ENCODE peak calls at places on chromosomes 13 and 19, in ten cellular contexts. S, O, F, L, Q, A, Z, X, Y and H are unnamed samples.

GRCh38 chr19:28549680-28550277 is 663.2 kb downstream of the UQCRFS1 start:
- DNase-seq in L (no peak), F (no peak), S (no peak), O (no peak), Q (no peak), A (no peak), Z (no peak), X (no peak), Y (no peak), H (no peak)

GRCh38 chr13:51832471-51833152 is 12.4 kb downstream of the TMEM272 start:
- DNase-seq in S (no peak), Z (peak), Q (no peak), F (no peak), O (no peak), X (peak), Y (no peak), L (no peak), A (no peak), H (peak)

GRCh38 chr13:91647361-91647970 is 249.0 kb downstream of the GPC5 start:
- DNase-seq in S (peak), X (peak), Z (peak), F (no peak), L (no peak), Q (no peak), A (no peak), Y (no peak), O (no peak), H (peak)

GRCh38 chr19:575527-576506 is 3.4 kb downstream of the BSG start:
- DNase-seq in Q (no peak), Z (no peak), O (no peak), X (no peak), Y (no peak), A (peak), S (peak), L (no peak), F (no peak), H (peak)

GRCh38 chr19:51461723-51462161 is 3.5 kb upstream of the SIGLEC8 start:
- DNase-seq in Q (no peak), Y (no peak), O (no peak), F (no peak), X (no peak), L (no peak), Z (no peak), S (no peak), A (no peak), H (no peak)

GRCh38 chr19:33064778-33065550 is at the start of gene RHPN2:
- DNase-seq in S (peak), Z (peak), Y (no peak), L (no peak), X (peak), O (peak), F (no peak), A (peak), Q (no peak), H (peak)

GRCh38 chr19:35937345-35938281 is 1.4 kb downstream of the LRFN3 start:
- DNase-seq in Y (no peak), X (no peak), Q (no peak), O (no peak), Z (peak), F (no peak), L (no peak), A (no peak), S (no peak), H (no peak)

GRCh38 chr19:31185261-31185660 is 164.0 kb downstream of the TSHZ3 start:
- DNase-seq in A (no peak), F (no peak), Q (no peak), Z (no peak), X (no peak), Y (no peak), S (no peak), O (no peak), L (no peak), H (peak)

GRCh38 chr19:38277969-38278680 is 13.8 kb downstream of the SPINT2 start:
- DNase-seq in Y (no peak), F (no peak), S (peak), Q (no peak), L (no peak), O (no peak), Z (peak), X (no peak), A (no peak), H (peak)

GRCh38 chr13:99812611-99813010 is 159.0 kb downstream of the ZIC5 start:
- DNase-seq in S (no peak), Y (peak), X (no peak), L (peak), Z (peak), O (no peak), F (no peak), Q (no peak), A (no peak), H (no peak)

GRCh38 chr19:40442328-40443130 is 1.6 kb downstream of the SERTAD3 start:
- DNase-seq in A (no peak), Q (no peak), X (peak), O (no peak), L (no peak), Z (no peak), F (no peak), Y (no peak), S (no peak), H (no peak)

GRCh38 chr19:43820098-43820860 is 6.8 kb upstream of the ZNF283 start:
- DNase-seq in O (peak), Z (no peak), X (no peak), L (no peak), Q (peak), Y (peak), A (peak), S (peak), F (no peak), H (peak)

GRCh38 chr19:54837542-54837941 is 12.7 kb upstream of the KIR3DL2 start:
- DNase-seq in S (no peak), X (no peak), L (no peak), Q (no peak), Y (no peak), A (no peak), F (no peak), O (no peak), Z (no peak), H (no peak)

GRCh38 chr19:45693168-45693788 is 812 bp downstream of the QPCTL start:
- DNase-seq in Z (peak), Y (peak), S (peak), L (no peak), A (peak), O (peak), X (peak), F (no peak), Q (no peak), H (peak)

GRCh38 chr13:29688193-29688592 is 92.7 kb upstream of the SLC7A1 start:
- DNase-seq in F (no peak), A (no peak), X (no peak), O (no peak), Y (no peak), S (no peak), L (no peak), Z (no peak), Q (no peak), H (no peak)

GRCh38 chr13:30551194-30551593 is 66.5 kb upstream of the USPL1 start:
- DNase-seq in L (no peak), F (peak), S (no peak), X (peak), Z (peak), Y (no peak), O (no peak), Q (no peak), A (no peak), H (peak)

GRCh38 chr13:48400820-48401219 is 12.1 kb downstream of the LPAR6 start:
- DNase-seq in X (peak), S (no peak), L (peak), Y (peak), Z (no peak), O (no peak), F (no peak), A (no peak), Q (no peak), H (peak)

GRCh38 chr13:54210397-54211050 is 1181.9 kb downstream of the OLFM4 start:
- DNase-seq in Y (no peak), X (no peak), F (no peak), L (no peak), Z (peak), Q (no peak), O (no peak), A (no peak), S (no peak), H (no peak)

GRCh38 chr19:19997656-19998268 is 41.5 kb downstream of the ZNF682 start:
- DNase-seq in F (no peak), Y (no peak), Z (peak), S (peak), A (no peak), Q (no peak), X (peak), O (no peak), L (no peak), H (peak)

GRCh38 chr13:51639171-51639570 is 54.9 kb downstream of the WDFY2 start:
- DNase-seq in O (no peak), Q (no peak), A (no peak), Z (no peak), X (no peak), F (no peak), S (no peak), L (no peak), Y (no peak), H (no peak)

GRCh38 chr13:51806571-51806970 is 2.6 kb upstream of the DHRS12 start:
- DNase-seq in Z (peak), F (no peak), Y (peak), L (no peak), O (no peak), X (peak), S (no peak), Q (no peak), A (no peak), H (peak)

GRCh38 chr13:40438999-40439797 is 227.2 kb downstream of the FOXO1 start:
- DNase-seq in Y (peak), F (no peak), O (no peak), Z (no peak), A (no peak), X (no peak), L (no peak), Q (no peak), S (no peak), H (peak)

GRCh38 chr19:7679017-7679720 is 1.5 kb upstream of the TRAPPC5 start:
- DNase-seq in X (peak), L (no peak), Q (no peak), S (no peak), Z (no peak), A (peak), Y (no peak), O (no peak), F (no peak), H (no peak)

GRCh38 chr13:79867248-79867647 is 386.3 kb downstream of the NDFIP2 start:
- DNase-seq in X (no peak), Q (no peak), L (peak), O (no peak), S (no peak), Z (no peak), Y (peak), F (no peak), A (no peak), H (peak)

GRCh38 chr19:989381-990081 is 5.4 kb downstream of the WDR18 start:
- DNase-seq in A (no peak), L (no peak), Y (no peak), F (no peak), X (no peak), O (no peak), Q (no peak), S (no peak), Z (no peak), H (no peak)

GRCh38 chr19:13079542-13079986 is 23.1 kb downstream of the LYL1 start:
- DNase-seq in Z (no peak), X (no peak), S (peak), Q (no peak), A (peak), F (no peak), L (no peak), Y (no peak), O (peak), H (peak)

GRCh38 chr13:73417012-73417615 is 358.3 kb downstream of the KLF5 start:
- DNase-seq in L (no peak), S (no peak), A (no peak), O (no peak), Q (no peak), X (peak), Y (no peak), F (no peak), Z (peak), H (peak)

GRCh38 chr13:102580552-102581169 is 16.1 kb upstream of the TPP2 start:
- DNase-seq in A (no peak), L (no peak), Q (peak), Y (peak), X (peak), F (peak), O (no peak), S (no peak), Z (peak), H (peak)

GRCh38 chr13:47656651-47657050 is 344.4 kb downstream of the SUCLA2 start:
- DNase-seq in F (no peak), Z (no peak), X (no peak), S (no peak), A (no peak), L (no peak), O (no peak), Q (no peak), Y (no peak), H (no peak)

GRCh38 chr13:31101511-31102170 is 60.1 kb downstream of the HSPH1 start:
- DNase-seq in S (peak), L (no peak), X (no peak), Z (no peak), O (no peak), F (no peak), A (no peak), Y (no peak), Q (no peak), H (no peak)

GRCh38 chr19:632228-633067 is 889 bp downstream of the POLRMT start:
- DNase-seq in Y (peak), S (no peak), F (no peak), X (peak), A (no peak), Z (peak), L (no peak), O (peak), Q (no peak), H (peak)

GRCh38 chr13:94233401-94233800 is 246.1 kb downstream of the DCT start:
- DNase-seq in L (peak), Y (peak), A (no peak), Z (no peak), Q (peak), X (no peak), O (no peak), S (no peak), F (no peak), H (peak)

GRCh38 chr13:79645569-79645968 is 164.6 kb downstream of the NDFIP2 start:
- DNase-seq in O (no peak), Q (no peak), A (no peak), F (no peak), S (no peak), Y (no peak), X (no peak), L (no peak), Z (no peak), H (no peak)

GRCh38 chr13:20389696-20390525 is 135.7 kb downstream of the CRYL1 start:
- DNase-seq in L (no peak), F (no peak), Z (peak), Y (no peak), S (no peak), Q (no peak), O (no peak), A (no peak), X (no peak), H (no peak)

GRCh38 chr19:6712231-6712630 is 8.2 kb downstream of the C3 start:
- DNase-seq in Q (no peak), X (no peak), A (peak), O (no peak), L (no peak), Z (no peak), Y (no peak), S (no peak), F (no peak), H (no peak)

DNA sequence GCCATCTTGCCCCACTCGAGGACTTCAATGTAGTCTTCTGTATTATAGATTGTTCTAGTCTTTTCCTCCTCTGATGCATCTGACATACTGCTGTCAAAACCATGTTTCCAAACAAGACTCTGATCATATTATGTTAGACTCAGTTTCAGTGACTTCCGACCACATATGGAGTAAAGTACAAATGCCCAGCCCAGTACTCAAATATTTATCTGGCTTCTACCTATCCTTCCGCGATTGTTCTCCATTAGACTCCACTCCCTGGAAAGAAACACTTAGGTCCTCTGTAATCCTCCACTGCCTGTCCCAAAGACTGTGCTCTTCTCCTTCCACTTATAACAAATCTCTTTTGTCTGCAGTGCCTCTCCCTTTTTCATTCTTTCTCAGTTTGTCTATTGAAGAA is 439.5 kb downstream of the EFNB2 start:
- DNase-seq in A (no peak), Q (no peak), L (no peak), S (no peak), Z (no peak), Y (no peak), O (no peak), F (no peak), X (no peak), H (no peak)
- H3K4me3 ChIP-seq in A (no peak), Q (no peak), L (no peak), S (no peak), Z (no peak), Y (no peak), O (no peak), F (no peak), X (no peak), H (no peak)

GRCh38 chr19:37227996-37228395 is 10.0 kb downstream of the ZNF383 start:
- DNase-seq in Y (no peak), S (no peak), F (peak), Z (peak), A (no peak), X (no peak), Q (no peak), L (no peak), O (no peak), H (no peak)
- H3K4me3 ChIP-seq in Y (no peak), S (no peak), F (no peak), Z (no peak), A (no peak), X (no peak), Q (no peak), L (no peak), O (no peak), H (no peak)

GRCh38 chr13:49635599-49636433 is 7.5 kb downstream of the ARL11 start:
- DNase-seq in A (no peak), Q (peak), X (peak), L (no peak), F (no peak), S (no peak), Z (peak), O (no peak), Y (peak), H (peak)
- H3K4me3 ChIP-seq in A (peak), Q (peak), X (no peak), L (peak), F (no peak), S (peak), Z (no peak), O (peak), Y (peak), H (peak)

DNA sequence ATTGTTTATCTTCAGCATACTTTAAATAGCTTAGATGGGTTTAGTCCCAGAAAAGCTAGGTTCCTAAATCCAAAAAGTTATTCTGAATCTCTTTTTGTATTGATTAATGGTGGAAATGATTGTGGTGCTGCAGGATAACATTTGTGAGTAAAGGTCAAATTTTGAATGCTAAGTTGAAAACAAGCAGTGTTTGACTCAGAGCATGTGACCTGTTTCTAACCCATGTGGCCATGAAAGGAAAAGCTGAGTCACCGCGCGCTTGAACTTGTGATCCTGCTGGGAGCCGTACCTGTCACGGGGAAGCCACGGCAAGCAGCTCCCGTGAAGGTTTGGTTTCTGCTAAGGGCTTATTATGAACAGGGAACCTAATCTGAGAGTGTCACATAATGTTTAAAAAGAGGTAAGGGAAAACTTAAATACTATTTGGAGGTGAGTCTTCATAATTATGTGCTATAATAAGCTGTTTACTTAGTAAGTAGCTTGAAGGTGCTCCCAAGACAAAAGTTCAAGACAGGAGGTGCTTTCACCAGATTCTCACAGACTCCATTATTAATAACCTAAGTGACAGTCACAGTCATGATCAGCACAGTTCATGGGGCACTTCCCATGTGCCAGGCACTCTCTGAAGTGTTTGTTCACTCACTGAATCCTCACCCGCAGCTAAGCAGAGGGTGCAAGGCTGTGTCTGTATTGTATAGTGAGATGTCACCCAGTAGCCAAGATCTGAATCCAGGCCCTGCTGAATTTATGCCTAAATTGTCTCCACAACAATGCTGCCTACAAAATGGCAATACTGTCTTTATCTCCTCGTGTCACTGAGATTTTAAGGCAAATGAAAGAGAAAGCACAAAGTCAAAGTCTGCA is 286.5 kb downstream of the MYO16 start:
- DNase-seq in O (peak), X (peak), Q (peak), Y (peak), Z (peak), L (no peak), S (peak), A (peak), F (no peak), H (peak)
- H3K4me3 ChIP-seq in O (peak), X (peak), Q (no peak), Y (no peak), Z (no peak), L (no peak), S (peak), A (peak), F (no peak), H (no peak)

GRCh38 chr19:2083174-2083854 is 12.8 kb downstream of the MOB3A start:
- DNase-seq in Y (no peak), X (peak), Q (no peak), L (no peak), A (peak), O (no peak), F (no peak), S (no peak), Z (no peak), H (no peak)
- H3K4me3 ChIP-seq in Y (no peak), X (peak), Q (no peak), L (no peak), A (peak), O (peak), F (no peak), S (peak), Z (no peak), H (no peak)

DNA sequence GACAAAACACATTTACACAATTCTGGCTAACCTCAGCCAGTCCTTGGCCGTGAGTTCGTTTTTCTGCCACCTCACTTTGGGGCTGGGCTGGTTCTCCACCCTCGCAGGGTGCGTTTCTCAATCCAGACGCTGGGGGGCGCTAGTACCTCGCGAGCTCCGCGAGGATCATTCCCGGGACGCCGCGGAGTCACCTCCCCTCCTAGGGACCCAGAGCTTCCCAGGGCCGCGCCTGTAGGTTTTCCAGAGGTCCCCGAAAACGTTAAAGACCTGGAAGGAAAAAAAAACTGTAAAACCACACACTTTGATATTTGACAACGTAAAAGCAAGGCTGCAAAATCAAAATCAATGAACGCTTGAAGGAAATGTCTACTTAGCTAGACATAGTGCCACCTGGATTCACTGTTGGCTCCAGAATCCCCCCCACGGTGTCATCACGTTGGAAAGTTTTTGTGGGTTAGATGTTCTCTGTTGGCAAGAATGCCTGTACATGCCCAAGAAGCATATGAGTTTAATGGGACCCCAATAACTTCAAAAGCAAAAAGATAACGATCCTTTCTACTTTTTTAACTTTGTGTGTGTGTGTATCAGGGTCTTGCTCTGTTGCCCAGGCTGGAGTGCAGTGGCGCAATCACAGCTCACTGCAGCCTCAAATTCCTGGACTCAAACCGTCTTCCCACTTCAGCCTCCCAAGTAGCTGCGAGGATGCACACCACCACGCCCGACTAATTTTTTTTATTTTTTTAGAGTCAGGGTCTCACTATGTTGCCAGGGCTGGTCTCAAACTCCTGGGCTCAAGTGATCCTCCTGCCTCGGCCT is 34.5 kb upstream of the TPM4 start:
- DNase-seq in F (no peak), S (peak), A (peak), Q (peak), O (peak), Z (peak), X (peak), Y (peak), L (peak), H (peak)
- H3K4me3 ChIP-seq in F (no peak), S (peak), A (no peak), Q (peak), O (no peak), Z (no peak), X (no peak), Y (peak), L (peak), H (no peak)

GRCh38 chr19:16470541-16470910 is 1.2 kb downstream of the EPS15L1 start:
- DNase-seq in F (no peak), A (no peak), Z (peak), X (no peak), Q (no peak), S (no peak), Y (no peak), L (no peak), O (no peak), H (peak)
- H3K4me3 ChIP-seq in F (peak), A (peak), Z (no peak), X (peak), Q (peak), S (peak), Y (peak), L (peak), O (peak), H (peak)